ENCODE peak calls at places on chromosome X, in eight cellular contexts. One of them, this sample, is unnamed.
A peak's percentile ranks its signal among the peaks of the same experiment; 100 is the strongest.

GRCh38 chrX:19535481-19535880 is 20.2 kb upstream of the MAP3K15 start:
- DNase-seq in activated T-cell treated with anti-CD3 and anti-CD28 coated beads for 24 hours: no peak
- DNase-seq in RWPE1: peak; percentile 8
- DNase-seq in thyroid gland: no peak
- DNase-seq in AG08396: peak; percentile 52
- DNase-seq in effector memory CD4-positive, alpha-beta T cell: no peak
- DNase-seq in amygdala: no peak
- DNase-seq in MCF 10A: peak; percentile 34
- DNase-seq in this sample: no peak

GRCh38 chrX:71128915-71129765 is 10.7 kb downstream of the MED12 start:
- DNase-seq in effector memory CD4-positive, alpha-beta T cell: peak; percentile 57
- DNase-seq in amygdala: no peak
- DNase-seq in activated T-cell treated with anti-CD3 and anti-CD28 coated beads for 24 hours: peak; percentile 49
- DNase-seq in MCF 10A: peak; percentile 60
- DNase-seq in thyroid gland: peak; percentile 52
- DNase-seq in RWPE1: peak; percentile 35
- DNase-seq in AG08396: peak; percentile 66
- DNase-seq in this sample: peak; percentile 57

GRCh38 chrX:43970528-43970927 is 2.7 kb downstream of the NDP start:
- DNase-seq in AG08396: peak; percentile 12
- DNase-seq in activated T-cell treated with anti-CD3 and anti-CD28 coated beads for 24 hours: no peak
- DNase-seq in effector memory CD4-positive, alpha-beta T cell: no peak
- DNase-seq in RWPE1: peak; percentile 6
- DNase-seq in thyroid gland: no peak
- DNase-seq in amygdala: no peak
- DNase-seq in MCF 10A: peak; percentile 17
- DNase-seq in this sample: no peak

GRCh38 chrX:70720721-70721120 is 187.8 kb downstream of the TEX11 start:
- DNase-seq in thyroid gland: no peak
- DNase-seq in amygdala: no peak
- DNase-seq in MCF 10A: peak; percentile 0
- DNase-seq in AG08396: no peak
- DNase-seq in effector memory CD4-positive, alpha-beta T cell: no peak
- DNase-seq in activated T-cell treated with anti-CD3 and anti-CD28 coated beads for 24 hours: no peak
- DNase-seq in RWPE1: peak; percentile 3
- DNase-seq in this sample: no peak

GRCh38 chrX:71919436-71919835 is 8.8 kb downstream of the NHSL2 start:
- DNase-seq in amygdala: no peak
- DNase-seq in thyroid gland: no peak
- DNase-seq in MCF 10A: no peak
- DNase-seq in activated T-cell treated with anti-CD3 and anti-CD28 coated beads for 24 hours: no peak
- DNase-seq in RWPE1: no peak
- DNase-seq in effector memory CD4-positive, alpha-beta T cell: no peak
- DNase-seq in AG08396: no peak
- DNase-seq in this sample: no peak

GRCh38 chrX:153819398-153820083 is 10.8 kb downstream of the PDZD4 start:
- DNase-seq in AG08396: no peak
- DNase-seq in RWPE1: no peak
- DNase-seq in amygdala: no peak
- DNase-seq in thyroid gland: no peak
- DNase-seq in activated T-cell treated with anti-CD3 and anti-CD28 coated beads for 24 hours: no peak
- DNase-seq in effector memory CD4-positive, alpha-beta T cell: no peak
- DNase-seq in MCF 10A: no peak
- DNase-seq in this sample: no peak

GRCh38 chrX:38768079-38768478 is 33.2 kb upstream of the MID1IP1 start:
- DNase-seq in activated T-cell treated with anti-CD3 and anti-CD28 coated beads for 24 hours: no peak
- DNase-seq in thyroid gland: no peak
- DNase-seq in MCF 10A: peak; percentile 35
- DNase-seq in amygdala: no peak
- DNase-seq in RWPE1: peak; percentile 13
- DNase-seq in effector memory CD4-positive, alpha-beta T cell: no peak
- DNase-seq in AG08396: peak; percentile 7
- DNase-seq in this sample: no peak

GRCh38 chrX:18895157-18895952 is 88.6 kb downstream of the PHKA2 start:
- DNase-seq in thyroid gland: no peak
- DNase-seq in activated T-cell treated with anti-CD3 and anti-CD28 coated beads for 24 hours: no peak
- DNase-seq in AG08396: peak; percentile 51
- DNase-seq in amygdala: no peak
- DNase-seq in MCF 10A: peak; percentile 87
- DNase-seq in effector memory CD4-positive, alpha-beta T cell: no peak
- DNase-seq in RWPE1: peak; percentile 63
- DNase-seq in this sample: no peak

GRCh38 chrX:48511561-48511960 is 2.8 kb downstream of the PORCN start:
- DNase-seq in activated T-cell treated with anti-CD3 and anti-CD28 coated beads for 24 hours: no peak
- DNase-seq in RWPE1: no peak
- DNase-seq in effector memory CD4-positive, alpha-beta T cell: no peak
- DNase-seq in thyroid gland: peak; percentile 27
- DNase-seq in AG08396: no peak
- DNase-seq in MCF 10A: no peak
- DNase-seq in amygdala: no peak
- DNase-seq in this sample: no peak

GRCh38 chrX:74535211-74535621 is 79.2 kb downstream of the RLIM start:
- DNase-seq in thyroid gland: peak; percentile 39
- DNase-seq in RWPE1: peak; percentile 9
- DNase-seq in AG08396: peak; percentile 43
- DNase-seq in activated T-cell treated with anti-CD3 and anti-CD28 coated beads for 24 hours: no peak
- DNase-seq in amygdala: peak; percentile 47
- DNase-seq in MCF 10A: peak; percentile 59
- DNase-seq in effector memory CD4-positive, alpha-beta T cell: no peak
- DNase-seq in this sample: no peak

GRCh38 chrX:74246524-74246923 is 57.5 kb upstream of the ZCCHC13 start:
- DNase-seq in MCF 10A: peak; percentile 33
- DNase-seq in AG08396: no peak
- DNase-seq in RWPE1: no peak
- DNase-seq in thyroid gland: no peak
- DNase-seq in effector memory CD4-positive, alpha-beta T cell: no peak
- DNase-seq in activated T-cell treated with anti-CD3 and anti-CD28 coated beads for 24 hours: no peak
- DNase-seq in amygdala: no peak
- DNase-seq in this sample: no peak

GRCh38 chrX:46903458-46904242 is 8.6 kb upstream of the JADE3 start:
- DNase-seq in effector memory CD4-positive, alpha-beta T cell: peak; percentile 17
- DNase-seq in activated T-cell treated with anti-CD3 and anti-CD28 coated beads for 24 hours: peak; percentile 13
- DNase-seq in AG08396: peak; percentile 82
- DNase-seq in MCF 10A: peak; percentile 81
- DNase-seq in amygdala: peak; percentile 51
- DNase-seq in RWPE1: peak; percentile 66
- DNase-seq in thyroid gland: peak; percentile 87
- DNase-seq in this sample: peak; percentile 52

GRCh38 chrX:19121898-19122640 is at the start of gene ADGRG2:
- DNase-seq in AG08396: peak; percentile 48
- DNase-seq in RWPE1: no peak
- DNase-seq in effector memory CD4-positive, alpha-beta T cell: no peak
- DNase-seq in MCF 10A: peak; percentile 30
- DNase-seq in amygdala: no peak
- DNase-seq in thyroid gland: peak; percentile 40
- DNase-seq in activated T-cell treated with anti-CD3 and anti-CD28 coated beads for 24 hours: no peak
- DNase-seq in this sample: no peak

GRCh38 chrX:120023259-120023658 is 54.2 kb downstream of the RHOXF2B start:
- DNase-seq in amygdala: no peak
- DNase-seq in MCF 10A: no peak
- DNase-seq in thyroid gland: no peak
- DNase-seq in activated T-cell treated with anti-CD3 and anti-CD28 coated beads for 24 hours: no peak
- DNase-seq in RWPE1: no peak
- DNase-seq in effector memory CD4-positive, alpha-beta T cell: no peak
- DNase-seq in AG08396: no peak
- DNase-seq in this sample: no peak

GRCh38 chrX:107450823-107451509 is 1.5 kb downstream of the FRMPD3 start:
- DNase-seq in activated T-cell treated with anti-CD3 and anti-CD28 coated beads for 24 hours: no peak
- DNase-seq in RWPE1: no peak
- DNase-seq in MCF 10A: no peak
- DNase-seq in effector memory CD4-positive, alpha-beta T cell: no peak
- DNase-seq in amygdala: no peak
- DNase-seq in AG08396: peak; percentile 13
- DNase-seq in thyroid gland: peak; percentile 46
- DNase-seq in this sample: no peak

GRCh38 chrX:102917801-102918200 is 19.3 kb upstream of the RAB40AL start:
- DNase-seq in AG08396: no peak
- DNase-seq in amygdala: no peak
- DNase-seq in effector memory CD4-positive, alpha-beta T cell: no peak
- DNase-seq in activated T-cell treated with anti-CD3 and anti-CD28 coated beads for 24 hours: no peak
- DNase-seq in thyroid gland: no peak
- DNase-seq in RWPE1: no peak
- DNase-seq in MCF 10A: no peak
- DNase-seq in this sample: no peak

GRCh38 chrX:55731826-55732225 is 14.3 kb downstream of the RRAGB start:
- DNase-seq in activated T-cell treated with anti-CD3 and anti-CD28 coated beads for 24 hours: no peak
- DNase-seq in AG08396: no peak
- DNase-seq in thyroid gland: no peak
- DNase-seq in amygdala: no peak
- DNase-seq in MCF 10A: no peak
- DNase-seq in RWPE1: no peak
- DNase-seq in effector memory CD4-positive, alpha-beta T cell: no peak
- DNase-seq in this sample: no peak

GRCh38 chrX:22686138-22686541 is 313.6 kb upstream of the DDX53 start:
- DNase-seq in AG08396: no peak
- DNase-seq in RWPE1: no peak
- DNase-seq in MCF 10A: peak; percentile 63
- DNase-seq in thyroid gland: peak; percentile 58
- DNase-seq in amygdala: no peak
- DNase-seq in activated T-cell treated with anti-CD3 and anti-CD28 coated beads for 24 hours: no peak
- DNase-seq in effector memory CD4-positive, alpha-beta T cell: no peak
- DNase-seq in this sample: no peak

GRCh38 chrX:13797512-13797911 is 19.4 kb downstream of the GPM6B start:
- DNase-seq in MCF 10A: no peak
- DNase-seq in thyroid gland: no peak
- DNase-seq in activated T-cell treated with anti-CD3 and anti-CD28 coated beads for 24 hours: no peak
- DNase-seq in AG08396: no peak
- DNase-seq in RWPE1: no peak
- DNase-seq in effector memory CD4-positive, alpha-beta T cell: no peak
- DNase-seq in amygdala: no peak
- DNase-seq in this sample: no peak

GRCh38 chrX:149984411-149984810 is 46.1 kb upstream of the EOLA2 start:
- DNase-seq in effector memory CD4-positive, alpha-beta T cell: no peak
- DNase-seq in AG08396: no peak
- DNase-seq in thyroid gland: no peak
- DNase-seq in MCF 10A: no peak
- DNase-seq in activated T-cell treated with anti-CD3 and anti-CD28 coated beads for 24 hours: no peak
- DNase-seq in amygdala: no peak
- DNase-seq in RWPE1: no peak
- DNase-seq in this sample: no peak

GRCh38 chrX:39972340-39972739 is 125.4 kb downstream of the BCOR start:
- DNase-seq in activated T-cell treated with anti-CD3 and anti-CD28 coated beads for 24 hours: no peak
- DNase-seq in effector memory CD4-positive, alpha-beta T cell: no peak
- DNase-seq in MCF 10A: peak; percentile 19
- DNase-seq in thyroid gland: no peak
- DNase-seq in AG08396: peak; percentile 45
- DNase-seq in amygdala: no peak
- DNase-seq in RWPE1: no peak
- DNase-seq in this sample: no peak

GRCh38 chrX:17081969-17082368 is 135.5 kb downstream of the REPS2 start:
- DNase-seq in effector memory CD4-positive, alpha-beta T cell: no peak
- DNase-seq in AG08396: no peak
- DNase-seq in RWPE1: no peak
- DNase-seq in thyroid gland: no peak
- DNase-seq in activated T-cell treated with anti-CD3 and anti-CD28 coated beads for 24 hours: no peak
- DNase-seq in amygdala: no peak
- DNase-seq in MCF 10A: no peak
- DNase-seq in this sample: no peak

GRCh38 chrX:65522739-65523372 is 11.7 kb downstream of the LAS1L start:
- DNase-seq in effector memory CD4-positive, alpha-beta T cell: no peak
- DNase-seq in amygdala: no peak
- DNase-seq in activated T-cell treated with anti-CD3 and anti-CD28 coated beads for 24 hours: no peak
- DNase-seq in RWPE1: no peak
- DNase-seq in thyroid gland: no peak
- DNase-seq in AG08396: no peak
- DNase-seq in MCF 10A: peak; percentile 48
- DNase-seq in this sample: no peak

GRCh38 chrX:112819013-112819635 is 21.5 kb downstream of the AMOT start:
- DNase-seq in AG08396: peak; percentile 69
- DNase-seq in MCF 10A: peak; percentile 50
- DNase-seq in thyroid gland: peak; percentile 19
- DNase-seq in RWPE1: no peak
- DNase-seq in effector memory CD4-positive, alpha-beta T cell: no peak
- DNase-seq in activated T-cell treated with anti-CD3 and anti-CD28 coated beads for 24 hours: no peak
- DNase-seq in amygdala: no peak
- DNase-seq in this sample: no peak

GRCh38 chrX:49930046-49930445 is 7.7 kb downstream of the CLCN5 start:
- DNase-seq in AG08396: no peak
- DNase-seq in amygdala: no peak
- DNase-seq in activated T-cell treated with anti-CD3 and anti-CD28 coated beads for 24 hours: no peak
- DNase-seq in effector memory CD4-positive, alpha-beta T cell: no peak
- DNase-seq in MCF 10A: no peak
- DNase-seq in thyroid gland: no peak
- DNase-seq in RWPE1: no peak
- DNase-seq in this sample: no peak

GRCh38 chrX:143058096-143058495 is 32.4 kb downstream of the SPANXN4 start:
- DNase-seq in AG08396: no peak
- DNase-seq in activated T-cell treated with anti-CD3 and anti-CD28 coated beads for 24 hours: no peak
- DNase-seq in MCF 10A: no peak
- DNase-seq in RWPE1: no peak
- DNase-seq in thyroid gland: no peak
- DNase-seq in amygdala: no peak
- DNase-seq in effector memory CD4-positive, alpha-beta T cell: no peak
- DNase-seq in this sample: no peak

GRCh38 chrX:139203681-139204575 is 326.6 kb upstream of the F9 start:
- DNase-seq in MCF 10A: peak; percentile 20
- DNase-seq in activated T-cell treated with anti-CD3 and anti-CD28 coated beads for 24 hours: no peak
- DNase-seq in effector memory CD4-positive, alpha-beta T cell: no peak
- DNase-seq in amygdala: no peak
- DNase-seq in RWPE1: no peak
- DNase-seq in thyroid gland: peak; percentile 9
- DNase-seq in AG08396: no peak
- DNase-seq in this sample: no peak

GRCh38 chrX:129934952-129935351 is 29.0 kb downstream of the UTP14A start:
- DNase-seq in thyroid gland: no peak
- DNase-seq in AG08396: no peak
- DNase-seq in RWPE1: no peak
- DNase-seq in MCF 10A: no peak
- DNase-seq in activated T-cell treated with anti-CD3 and anti-CD28 coated beads for 24 hours: no peak
- DNase-seq in effector memory CD4-positive, alpha-beta T cell: no peak
- DNase-seq in amygdala: no peak
- DNase-seq in this sample: no peak

GRCh38 chrX:40552768-40553167 is 28.0 kb upstream of the ATP6AP2 start:
- DNase-seq in thyroid gland: no peak
- DNase-seq in AG08396: no peak
- DNase-seq in effector memory CD4-positive, alpha-beta T cell: no peak
- DNase-seq in RWPE1: no peak
- DNase-seq in activated T-cell treated with anti-CD3 and anti-CD28 coated beads for 24 hours: no peak
- DNase-seq in amygdala: no peak
- DNase-seq in MCF 10A: peak; percentile 13
- DNase-seq in this sample: no peak

GRCh38 chrX:48558270-48558669 is 16.0 kb upstream of the RBM3 start:
- DNase-seq in AG08396: peak; percentile 57
- DNase-seq in amygdala: no peak
- DNase-seq in activated T-cell treated with anti-CD3 and anti-CD28 coated beads for 24 hours: no peak
- DNase-seq in effector memory CD4-positive, alpha-beta T cell: no peak
- DNase-seq in thyroid gland: no peak
- DNase-seq in MCF 10A: peak; percentile 72
- DNase-seq in RWPE1: peak; percentile 81
- DNase-seq in this sample: no peak

GRCh38 chrX:40380649-40381488 is 199.9 kb upstream of the ATP6AP2 start:
- DNase-seq in MCF 10A: no peak
- DNase-seq in amygdala: no peak
- DNase-seq in activated T-cell treated with anti-CD3 and anti-CD28 coated beads for 24 hours: no peak
- DNase-seq in effector memory CD4-positive, alpha-beta T cell: no peak
- DNase-seq in RWPE1: no peak
- DNase-seq in thyroid gland: no peak
- DNase-seq in AG08396: no peak
- DNase-seq in this sample: no peak

GRCh38 chrX:39144965-39145364 is 343.7 kb downstream of the MID1IP1 start:
- DNase-seq in RWPE1: no peak
- DNase-seq in thyroid gland: no peak
- DNase-seq in effector memory CD4-positive, alpha-beta T cell: no peak
- DNase-seq in MCF 10A: no peak
- DNase-seq in amygdala: no peak
- DNase-seq in AG08396: no peak
- DNase-seq in activated T-cell treated with anti-CD3 and anti-CD28 coated beads for 24 hours: no peak
- DNase-seq in this sample: no peak

GRCh38 chrX:20487227-20487626 is 220.5 kb upstream of the RPS6KA3 start:
- DNase-seq in thyroid gland: no peak
- DNase-seq in activated T-cell treated with anti-CD3 and anti-CD28 coated beads for 24 hours: no peak
- DNase-seq in amygdala: no peak
- DNase-seq in MCF 10A: peak; percentile 27
- DNase-seq in RWPE1: peak; percentile 20
- DNase-seq in effector memory CD4-positive, alpha-beta T cell: no peak
- DNase-seq in AG08396: no peak
- DNase-seq in this sample: no peak